ENCODE peak calls at places on chromosomes 13 and 19, in ten cellular contexts. Y, K, E, S, U, C, R, N, L and V are unnamed samples.

GRCh38 chr13:94323746-94324408 is 155.6 kb downstream of the DCT start:
- DNase-seq in Y (no peak), K (no peak), E (no peak), S (no peak), U (no peak), C (no peak), R (no peak), N (no peak), L (no peak), V (no peak)

GRCh38 chr13:51541809-51542258 is 42.4 kb upstream of the WDFY2 start:
- DNase-seq in Y (no peak), K (no peak), E (no peak), S (no peak), U (no peak), C (peak; percentile 24), R (no peak), N (no peak), L (no peak), V (no peak)

GRCh38 chr13:23427342-23428182 is 5.9 kb downstream of the SACS start:
- DNase-seq in Y (no peak), K (no peak), E (peak; percentile 35), S (peak; percentile 94), U (peak; percentile 75), C (no peak), R (no peak), N (peak; percentile 97), L (peak; percentile 92), V (peak; percentile 89)

GRCh38 chr13:111337206-111337605 is 16.8 kb downstream of the TEX29 start:
- DNase-seq in Y (no peak), K (no peak), E (peak; percentile 63), S (peak; percentile 77), U (no peak), C (no peak), R (no peak), N (peak; percentile 96), L (peak; percentile 41), V (peak; percentile 97)

GRCh38 chr13:46622918-46623256 is 69.9 kb downstream of the LRCH1 start:
- DNase-seq in Y (peak; percentile 71), K (no peak), E (peak; percentile 73), S (peak; percentile 83), U (peak; percentile 28), C (no peak), R (peak; percentile 83), N (peak; percentile 84), L (peak; percentile 25), V (peak; percentile 92)

GRCh38 chr13:51981355-51981754 is 29.9 kb downstream of the ATP7B start:
- DNase-seq in Y (no peak), K (no peak), E (no peak), S (peak; percentile 32), U (no peak), C (peak; percentile 56), R (no peak), N (no peak), L (no peak), V (no peak)

GRCh38 chr19:27974082-27974513 is 1238.9 kb downstream of the UQCRFS1 start:
- DNase-seq in Y (peak; percentile 8), K (no peak), E (peak; percentile 78), S (peak; percentile 29), U (peak; percentile 43), C (peak; percentile 63), R (no peak), N (no peak), L (peak; percentile 7), V (peak; percentile 1)

GRCh38 chr13:73722120-73722519 is 412.1 kb downstream of the KLF12 start:
- DNase-seq in Y (peak; percentile 29), K (no peak), E (peak; percentile 38), S (peak; percentile 52), U (no peak), C (no peak), R (no peak), N (peak; percentile 77), L (peak; percentile 82), V (peak; percentile 18)

GRCh38 chr13:77741587-77741972 is 44.1 kb downstream of the SLAIN1 start:
- DNase-seq in Y (no peak), K (no peak), E (no peak), S (no peak), U (no peak), C (no peak), R (no peak), N (no peak), L (no peak), V (no peak)

GRCh38 chr13:77740097-77740496 is 42.6 kb downstream of the SLAIN1 start:
- DNase-seq in Y (no peak), K (no peak), E (no peak), S (no peak), U (no peak), C (no peak), R (no peak), N (no peak), L (no peak), V (no peak)

GRCh38 chr13:77745784-77746183 is 48.3 kb downstream of the SLAIN1 start:
- DNase-seq in Y (no peak), K (no peak), E (no peak), S (no peak), U (no peak), C (no peak), R (no peak), N (no peak), L (no peak), V (no peak)

GRCh38 chr13:77737583-77738200 is 40.2 kb downstream of the SLAIN1 start:
- DNase-seq in Y (no peak), K (no peak), E (peak; percentile 6), S (no peak), U (no peak), C (no peak), R (no peak), N (no peak), L (no peak), V (no peak)

DNA sequence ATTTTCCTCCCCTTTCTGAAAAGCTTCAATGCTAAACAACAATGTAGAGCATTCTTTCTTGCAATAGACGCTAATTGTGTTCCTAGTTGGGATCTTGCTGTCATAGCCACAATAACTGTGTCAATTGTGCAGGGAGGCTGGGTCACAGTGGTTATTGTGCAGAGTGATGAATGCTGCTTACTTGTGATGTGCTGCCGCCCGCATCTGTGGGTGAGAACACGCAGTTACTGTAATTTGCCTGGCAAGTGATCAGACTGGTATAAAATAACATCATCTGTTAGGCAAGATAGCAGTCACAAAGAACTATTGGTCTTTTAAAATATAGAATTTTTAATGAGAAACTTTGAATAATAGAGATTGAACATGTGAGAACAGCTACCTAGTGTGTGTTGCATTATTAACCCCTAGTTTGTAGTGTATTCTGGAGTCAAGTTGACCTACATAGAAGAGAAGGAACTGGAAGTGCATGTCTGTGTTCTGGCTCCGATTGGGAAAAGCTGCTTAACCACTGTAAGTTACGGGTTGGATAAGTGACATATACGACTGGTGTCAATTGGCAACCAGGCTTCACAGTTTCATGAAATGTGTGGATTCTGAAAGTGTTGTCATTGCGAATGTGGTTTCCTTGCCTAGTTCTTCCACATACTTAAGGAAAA is 43.6 kb downstream of the SLAIN1 start:
- DNase-seq in Y (no peak), K (no peak), E (no peak), S (no peak), U (no peak), C (no peak), R (no peak), N (no peak), L (no peak), V (no peak)
- H3K4me3 ChIP-seq in Y (no peak overlapping the region), K (no peak overlapping the region), E (no peak overlapping the region), S (no peak overlapping the region), U (no peak overlapping the region), C (no peak overlapping the region), R (no peak overlapping the region), N (no peak overlapping the region), L (no peak overlapping the region), V (no peak overlapping the region)

DNA sequence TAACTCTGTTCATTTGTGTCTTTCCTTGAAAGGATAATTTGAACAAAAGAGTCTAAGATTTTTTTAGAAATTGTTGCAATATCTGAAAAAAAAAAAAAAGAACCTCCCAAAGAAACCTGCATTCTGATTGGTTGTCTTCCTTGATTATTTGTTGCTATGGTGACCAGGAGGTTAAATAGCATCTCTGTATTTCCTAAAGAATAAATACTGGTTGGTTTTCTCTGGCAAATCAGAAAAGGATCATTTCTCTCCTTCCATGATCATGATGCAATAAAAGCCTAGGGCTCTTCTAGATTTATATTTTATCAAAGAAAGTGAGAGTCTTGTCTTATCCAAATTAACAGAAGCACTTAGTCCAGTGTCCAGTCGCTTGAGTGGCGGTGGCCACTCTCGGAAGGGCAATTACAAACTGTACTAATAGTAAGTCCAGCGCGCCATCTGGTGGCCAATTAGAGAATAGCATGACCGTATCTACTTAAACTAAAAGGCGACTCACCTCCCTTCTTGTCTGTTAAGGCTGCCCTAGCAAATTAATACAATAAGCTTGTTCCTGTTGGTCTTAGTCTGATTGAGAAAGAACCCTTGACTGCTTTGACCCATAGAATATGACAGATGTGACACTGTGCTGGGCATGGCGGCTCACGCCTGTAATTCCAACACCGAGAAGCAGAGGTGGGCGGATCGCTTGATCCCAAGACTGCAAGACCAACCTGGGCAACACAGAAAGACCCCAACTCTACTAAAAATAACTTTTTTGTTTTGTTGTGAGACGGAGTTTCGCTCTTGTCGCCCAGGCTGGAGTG is 47.0 kb upstream of the PNMA8B start:
- DNase-seq in Y (peak; percentile 77), K (peak; percentile 89), E (peak; percentile 96), S (peak; percentile 93), U (peak; percentile 96), C (peak; percentile 97), R (peak; percentile 90), N (peak; percentile 87), L (peak; percentile 89), V (peak; percentile 91)
- TF ChIP-seq CTCF in Y (peak; percentile 94), K (peak; percentile 91), E (peak; percentile 80), S (peak; percentile 77), U (peak; percentile 91), C (peak; percentile 78), R (peak; percentile 86), N (peak; percentile 83), L (peak; percentile 89), V (peak; percentile 80)

GRCh38 chr19:7519411-7520130 is 2.9 kb upstream of the MCOLN1 start:
- DNase-seq in Y (no peak), K (no peak), E (no peak), S (no peak), U (no peak), C (no peak), R (no peak), N (no peak), L (no peak), V (no peak)

GRCh38 chr19:7522072-7522922 is at the start of gene MCOLN1:
- DNase-seq in Y (peak; percentile 100), K (peak; percentile 100), E (peak; percentile 100), S (peak; percentile 97), U (peak; percentile 99), C (peak; percentile 100), R (peak; percentile 99), N (peak; percentile 94), L (peak; percentile 99), V (peak; percentile 97)

GRCh38 chr19:7520131-7521051 is 2.0 kb upstream of the MCOLN1 start:
- DNase-seq in Y (no peak), K (no peak), E (no peak), S (no peak), U (no peak), C (no peak), R (peak; percentile 94), N (no peak), L (no peak), V (no peak)

GRCh38 chr19:7522923-7523667 is 671 bp downstream of the MCOLN1 start:
- DNase-seq in Y (peak; percentile 44), K (peak; percentile 82), E (peak; percentile 46), S (peak; percentile 33), U (no peak), C (no peak), R (no peak), N (no peak), L (peak; percentile 38), V (peak; percentile 52)

GRCh38 chr19:7521551-7522071 is 813 bp upstream of the MCOLN1 start:
- DNase-seq in Y (no peak), K (no peak), E (no peak), S (no peak), U (no peak), C (no peak), R (no peak), N (no peak), L (no peak), V (no peak)
- H3K4me3 ChIP-seq in Y (peak overlapping the region; percentile 79), K (peak overlapping the region; percentile 93), E (no peak overlapping the region), S (peak overlapping the region; percentile 83), U (no peak overlapping the region), C (peak overlapping the region; percentile 87), R (peak overlapping the region; percentile 15), N (peak overlapping the region; percentile 42), L (peak overlapping the region; percentile 78), V (peak overlapping the region; percentile 63)

GRCh38 chr13:89361909-89362308 is 1690.7 kb downstream of the SLITRK5 start:
- DNase-seq in Y (no peak), K (no peak), E (no peak), S (peak; percentile 54), U (no peak), C (no peak), R (no peak), N (peak; percentile 0), L (peak; percentile 41), V (no peak)
- TF ChIP-seq CTCF in Y (peak; percentile 29), K (no peak), E (peak; percentile 21), S (peak; percentile 45), U (no peak), C (peak; percentile 40), R (peak; percentile 39), N (no peak), L (peak; percentile 53), V (no peak)